ENCODE peak calls at places on chromosomes 1 and 21, in ten cellular contexts. One of them, this sample, is unnamed.

GRCh38 chr21:41366522-41367151 is 4.8 kb downstream of the MX2 start:
- DNase-seq in AG04450: peak; percentile 6
- DNase-seq in MCF 10A: peak; percentile 89
- DNase-seq in GM12865: peak; percentile 83
- DNase-seq in AG04449: peak; percentile 29
- DNase-seq in RWPE1: peak; percentile 96
- DNase-seq in left lung: peak; percentile 73
- DNase-seq in fibroblast of pulmonary artery: peak; percentile 72
- DNase-seq in adrenal gland: no peak
- DNase-seq in breast epithelium: no peak
- DNase-seq in this sample: no peak

GRCh38 chr1:226029568-226030225 is 30.6 kb upstream of the SDE2 start:
- DNase-seq in AG04450: no peak
- DNase-seq in breast epithelium: no peak
- DNase-seq in fibroblast of pulmonary artery: no peak
- DNase-seq in MCF 10A: no peak
- DNase-seq in adrenal gland: no peak
- DNase-seq in left lung: peak; percentile 41
- DNase-seq in GM12865: peak; percentile 37
- DNase-seq in AG04449: no peak
- DNase-seq in RWPE1: no peak
- DNase-seq in this sample: no peak

GRCh38 chr1:23958810-23959460 is 693 bp upstream of the PNRC2 start:
- DNase-seq in GM12865: peak; percentile 99
- DNase-seq in fibroblast of pulmonary artery: peak; percentile 90
- DNase-seq in adrenal gland: peak; percentile 76
- DNase-seq in MCF 10A: peak; percentile 85
- DNase-seq in AG04450: peak; percentile 69
- DNase-seq in AG04449: peak; percentile 65
- DNase-seq in left lung: peak; percentile 95
- DNase-seq in RWPE1: peak; percentile 77
- DNase-seq in breast epithelium: peak; percentile 83
- DNase-seq in this sample: peak; percentile 60

GRCh38 chr1:36988311-36988710 is 46.0 kb downstream of the GRIK3 start:
- DNase-seq in adrenal gland: no peak
- DNase-seq in RWPE1: no peak
- DNase-seq in GM12865: no peak
- DNase-seq in fibroblast of pulmonary artery: no peak
- DNase-seq in breast epithelium: no peak
- DNase-seq in left lung: peak; percentile 47
- DNase-seq in AG04449: no peak
- DNase-seq in MCF 10A: peak; percentile 10
- DNase-seq in AG04450: no peak
- DNase-seq in this sample: no peak

GRCh38 chr1:206445861-206446495 is 24.3 kb upstream of the IKBKE start:
- DNase-seq in left lung: no peak
- DNase-seq in adrenal gland: no peak
- DNase-seq in GM12865: no peak
- DNase-seq in MCF 10A: no peak
- DNase-seq in AG04450: no peak
- DNase-seq in AG04449: no peak
- DNase-seq in fibroblast of pulmonary artery: no peak
- DNase-seq in RWPE1: no peak
- DNase-seq in breast epithelium: no peak
- DNase-seq in this sample: no peak

GRCh38 chr1:58929667-58930325 is 145.9 kb upstream of the JUN start:
- DNase-seq in fibroblast of pulmonary artery: no peak
- DNase-seq in left lung: no peak
- DNase-seq in GM12865: no peak
- DNase-seq in MCF 10A: peak; percentile 62
- DNase-seq in breast epithelium: no peak
- DNase-seq in adrenal gland: no peak
- DNase-seq in AG04450: no peak
- DNase-seq in AG04449: no peak
- DNase-seq in RWPE1: peak; percentile 70
- DNase-seq in this sample: no peak

GRCh38 chr1:18100493-18101063 is 7.0 kb upstream of the IGSF21 start:
- DNase-seq in RWPE1: peak; percentile 68
- DNase-seq in left lung: no peak
- DNase-seq in GM12865: peak; percentile 50
- DNase-seq in MCF 10A: peak; percentile 75
- DNase-seq in adrenal gland: peak; percentile 69
- DNase-seq in AG04449: no peak
- DNase-seq in AG04450: peak; percentile 18
- DNase-seq in fibroblast of pulmonary artery: peak; percentile 69
- DNase-seq in breast epithelium: peak; percentile 38
- DNase-seq in this sample: peak; percentile 52

GRCh38 chr1:239960387-239960786 is 131.3 kb upstream of the FMN2 start:
- DNase-seq in left lung: no peak
- DNase-seq in MCF 10A: no peak
- DNase-seq in RWPE1: no peak
- DNase-seq in AG04449: no peak
- DNase-seq in breast epithelium: no peak
- DNase-seq in fibroblast of pulmonary artery: no peak
- DNase-seq in adrenal gland: no peak
- DNase-seq in GM12865: no peak
- DNase-seq in AG04450: no peak
- DNase-seq in this sample: no peak

GRCh38 chr1:165882168-165882837 is 54.9 kb downstream of the UCK2 start:
- DNase-seq in adrenal gland: no peak
- DNase-seq in left lung: no peak
- DNase-seq in AG04450: no peak
- DNase-seq in GM12865: peak; percentile 32
- DNase-seq in RWPE1: no peak
- DNase-seq in breast epithelium: no peak
- DNase-seq in AG04449: no peak
- DNase-seq in MCF 10A: no peak
- DNase-seq in fibroblast of pulmonary artery: no peak
- DNase-seq in this sample: no peak

GRCh38 chr1:110114784-110115183 is 2.5 kb downstream of the UBL4B start:
- DNase-seq in RWPE1: no peak
- DNase-seq in left lung: no peak
- DNase-seq in AG04450: no peak
- DNase-seq in GM12865: no peak
- DNase-seq in AG04449: no peak
- DNase-seq in adrenal gland: no peak
- DNase-seq in fibroblast of pulmonary artery: no peak
- DNase-seq in MCF 10A: no peak
- DNase-seq in breast epithelium: no peak
- DNase-seq in this sample: no peak

GRCh38 chr1:30410153-30410851 is 313.1 kb downstream of the MATN1 start:
- DNase-seq in adrenal gland: no peak
- DNase-seq in GM12865: no peak
- DNase-seq in breast epithelium: no peak
- DNase-seq in MCF 10A: no peak
- DNase-seq in left lung: peak; percentile 14
- DNase-seq in fibroblast of pulmonary artery: no peak
- DNase-seq in RWPE1: no peak
- DNase-seq in AG04450: no peak
- DNase-seq in AG04449: no peak
- DNase-seq in this sample: no peak

GRCh38 chr1:97051823-97052222 is 330.2 kb downstream of the PTBP2 start:
- DNase-seq in fibroblast of pulmonary artery: no peak
- DNase-seq in left lung: no peak
- DNase-seq in AG04449: no peak
- DNase-seq in GM12865: no peak
- DNase-seq in AG04450: no peak
- DNase-seq in breast epithelium: no peak
- DNase-seq in RWPE1: no peak
- DNase-seq in MCF 10A: no peak
- DNase-seq in adrenal gland: no peak
- DNase-seq in this sample: no peak

GRCh38 chr1:46413596-46413985 is 19.5 kb downstream of the FAAH start:
- DNase-seq in MCF 10A: no peak
- DNase-seq in RWPE1: no peak
- DNase-seq in left lung: no peak
- DNase-seq in AG04450: no peak
- DNase-seq in GM12865: peak; percentile 40
- DNase-seq in fibroblast of pulmonary artery: no peak
- DNase-seq in breast epithelium: no peak
- DNase-seq in AG04449: no peak
- DNase-seq in adrenal gland: no peak
- DNase-seq in this sample: no peak

GRCh38 chr21:45289655-45290515 is 2.2 kb upstream of the POFUT2 start:
- DNase-seq in left lung: peak; percentile 30
- DNase-seq in RWPE1: no peak
- DNase-seq in AG04450: no peak
- DNase-seq in fibroblast of pulmonary artery: peak; percentile 50
- DNase-seq in AG04449: no peak
- DNase-seq in GM12865: no peak
- DNase-seq in MCF 10A: no peak
- DNase-seq in adrenal gland: peak; percentile 16
- DNase-seq in breast epithelium: peak; percentile 16
- DNase-seq in this sample: no peak

GRCh38 chr1:55478742-55479141 is 263.6 kb upstream of the USP24 start:
- DNase-seq in GM12865: peak; percentile 11
- DNase-seq in adrenal gland: no peak
- DNase-seq in MCF 10A: peak; percentile 40
- DNase-seq in fibroblast of pulmonary artery: peak; percentile 60
- DNase-seq in RWPE1: peak; percentile 36
- DNase-seq in AG04450: no peak
- DNase-seq in left lung: no peak
- DNase-seq in AG04449: no peak
- DNase-seq in breast epithelium: no peak
- DNase-seq in this sample: no peak

GRCh38 chr1:162719678-162720077 is 70.8 kb upstream of the HSD17B7 start:
- DNase-seq in breast epithelium: no peak
- DNase-seq in adrenal gland: no peak
- DNase-seq in AG04450: no peak
- DNase-seq in MCF 10A: no peak
- DNase-seq in GM12865: no peak
- DNase-seq in fibroblast of pulmonary artery: no peak
- DNase-seq in RWPE1: no peak
- DNase-seq in AG04449: no peak
- DNase-seq in left lung: no peak
- DNase-seq in this sample: no peak

GRCh38 chr1:160621633-160622413 is 25.0 kb downstream of the SLAMF1 start:
- DNase-seq in breast epithelium: no peak
- DNase-seq in RWPE1: no peak
- DNase-seq in GM12865: peak; percentile 51
- DNase-seq in AG04450: no peak
- DNase-seq in fibroblast of pulmonary artery: no peak
- DNase-seq in left lung: no peak
- DNase-seq in adrenal gland: no peak
- DNase-seq in AG04449: no peak
- DNase-seq in MCF 10A: no peak
- DNase-seq in this sample: no peak

GRCh38 chr1:17540255-17541001 is 930 bp downstream of the ARHGEF10L start:
- DNase-seq in left lung: peak; percentile 62
- DNase-seq in GM12865: no peak
- DNase-seq in adrenal gland: peak; percentile 52
- DNase-seq in RWPE1: no peak
- DNase-seq in AG04450: no peak
- DNase-seq in breast epithelium: no peak
- DNase-seq in MCF 10A: no peak
- DNase-seq in AG04449: no peak
- DNase-seq in fibroblast of pulmonary artery: peak; percentile 43
- DNase-seq in this sample: no peak

DNA sequence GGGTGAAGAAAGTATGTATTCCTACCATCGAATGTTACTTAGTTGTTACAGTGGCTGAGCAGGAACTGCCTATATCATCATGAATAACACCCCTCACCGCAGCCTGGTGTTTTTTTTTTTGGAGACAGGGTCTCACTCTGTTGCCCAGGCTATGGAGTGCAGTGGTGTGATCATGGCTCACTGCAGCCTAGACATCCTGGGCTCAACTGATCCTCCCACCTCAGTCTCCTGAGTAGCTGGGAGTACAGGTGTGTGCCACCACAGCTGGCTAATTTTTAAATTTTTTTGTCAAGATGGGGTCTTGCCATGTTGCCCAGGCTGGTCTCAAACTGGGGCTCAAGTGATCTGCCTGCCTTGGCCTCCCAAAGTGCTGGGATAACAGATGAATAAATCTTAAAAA is 7.3 kb downstream of the PATJ start:
- DNase-seq in GM12865: no peak
- DNase-seq in breast epithelium: no peak
- DNase-seq in adrenal gland: no peak
- DNase-seq in left lung: no peak
- DNase-seq in AG04450: no peak
- DNase-seq in MCF 10A: no peak
- DNase-seq in AG04449: no peak
- DNase-seq in fibroblast of pulmonary artery: no peak
- DNase-seq in RWPE1: no peak
- DNase-seq in this sample: no peak
- TF ChIP-seq CTCF in GM12865: no peak
- TF ChIP-seq CTCF in breast epithelium: no peak
- TF ChIP-seq CTCF in adrenal gland: no peak
- TF ChIP-seq CTCF in left lung: no peak
- TF ChIP-seq CTCF in AG04450: no peak
- TF ChIP-seq CTCF in MCF 10A: no peak
- TF ChIP-seq CTCF in AG04449: no peak
- TF ChIP-seq CTCF in fibroblast of pulmonary artery: no peak
- TF ChIP-seq CTCF in RWPE1: no peak
- TF ChIP-seq CTCF in this sample: no peak

GRCh38 chr1:95263400-95263799 is 29.4 kb downstream of the RWDD3 start:
- DNase-seq in left lung: no peak
- DNase-seq in adrenal gland: no peak
- DNase-seq in RWPE1: no peak
- DNase-seq in breast epithelium: no peak
- DNase-seq in AG04450: no peak
- DNase-seq in fibroblast of pulmonary artery: no peak
- DNase-seq in GM12865: no peak
- DNase-seq in AG04449: no peak
- DNase-seq in MCF 10A: no peak
- DNase-seq in this sample: no peak
- TF ChIP-seq CTCF in left lung: no peak
- TF ChIP-seq CTCF in adrenal gland: no peak
- TF ChIP-seq CTCF in RWPE1: no peak
- TF ChIP-seq CTCF in breast epithelium: no peak
- TF ChIP-seq CTCF in AG04450: no peak
- TF ChIP-seq CTCF in fibroblast of pulmonary artery: no peak
- TF ChIP-seq CTCF in GM12865: no peak
- TF ChIP-seq CTCF in AG04449: no peak
- TF ChIP-seq CTCF in MCF 10A: no peak
- TF ChIP-seq CTCF in this sample: no peak

DNA sequence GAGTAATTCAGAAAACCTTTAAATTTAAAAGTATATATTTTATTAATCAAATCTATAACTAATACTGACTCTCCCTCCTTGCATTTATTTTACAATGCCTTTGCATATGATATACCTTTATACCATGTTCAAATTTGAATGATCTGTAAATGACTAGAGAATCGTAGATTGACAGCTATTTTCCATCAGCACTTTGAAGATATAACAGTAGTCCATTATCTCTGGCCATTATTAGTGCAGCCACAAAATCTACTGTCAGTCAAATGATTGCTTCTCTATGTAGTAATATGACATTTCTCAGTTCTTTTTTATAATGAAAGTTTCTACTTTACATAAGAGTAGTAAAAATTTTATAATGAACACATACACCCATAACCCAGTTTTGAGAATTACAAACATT is 1054.8 kb upstream of the B3GALT2 start:
- DNase-seq in AG04449: no peak
- DNase-seq in MCF 10A: no peak
- DNase-seq in AG04450: no peak
- DNase-seq in left lung: no peak
- DNase-seq in RWPE1: no peak
- DNase-seq in breast epithelium: no peak
- DNase-seq in fibroblast of pulmonary artery: no peak
- DNase-seq in adrenal gland: no peak
- DNase-seq in GM12865: no peak
- DNase-seq in this sample: no peak
- TF ChIP-seq CTCF in AG04449: no peak
- TF ChIP-seq CTCF in MCF 10A: no peak
- TF ChIP-seq CTCF in AG04450: no peak
- TF ChIP-seq CTCF in left lung: no peak
- TF ChIP-seq CTCF in RWPE1: no peak
- TF ChIP-seq CTCF in breast epithelium: no peak
- TF ChIP-seq CTCF in fibroblast of pulmonary artery: no peak
- TF ChIP-seq CTCF in adrenal gland: no peak
- TF ChIP-seq CTCF in GM12865: no peak
- TF ChIP-seq CTCF in this sample: no peak

GRCh38 chr1:41328011-41328615 is 33.1 kb upstream of the FOXO6 start:
- DNase-seq in AG04449: no peak
- DNase-seq in breast epithelium: no peak
- DNase-seq in left lung: no peak
- DNase-seq in RWPE1: no peak
- DNase-seq in MCF 10A: no peak
- DNase-seq in AG04450: no peak
- DNase-seq in GM12865: no peak
- DNase-seq in adrenal gland: no peak
- DNase-seq in fibroblast of pulmonary artery: no peak
- DNase-seq in this sample: no peak
- TF ChIP-seq CTCF in AG04449: no peak
- TF ChIP-seq CTCF in breast epithelium: no peak
- TF ChIP-seq CTCF in left lung: no peak
- TF ChIP-seq CTCF in RWPE1: no peak
- TF ChIP-seq CTCF in MCF 10A: no peak
- TF ChIP-seq CTCF in AG04450: no peak
- TF ChIP-seq CTCF in GM12865: no peak
- TF ChIP-seq CTCF in adrenal gland: no peak
- TF ChIP-seq CTCF in fibroblast of pulmonary artery: no peak
- TF ChIP-seq CTCF in this sample: no peak

This sample was measured in omental fat pad.